ENCODE peak calls at places on chromosomes 5 and 9, in ten cellular contexts. W, Y, L, R, Z, D, A, P, Q and J are unnamed samples.

GRCh38 chr5:96177303-96177869 is 215.7 kb upstream of the ELL2 start:
- DNase-seq in W (no peak), Y (no peak), L (no peak), R (peak), Z (peak), D (no peak), A (peak), P (peak), Q (no peak), J (peak)

GRCh38 chr9:3251309-3251708 is 274.5 kb downstream of the RFX3 start:
- DNase-seq in W (no peak), Y (no peak), L (no peak), R (no peak), Z (no peak), D (no peak), A (no peak), P (no peak), Q (no peak), J (no peak)

GRCh38 chr5:133111299-133111698 is 59.5 kb downstream of the HSPA4 start:
- DNase-seq in W (peak), Y (peak), L (peak), R (peak), Z (peak), D (no peak), A (peak), P (peak), Q (peak), J (peak)

GRCh38 chr5:132472431-132472830 is 18.1 kb downstream of the IRF1 start:
- DNase-seq in W (peak), Y (peak), L (no peak), R (no peak), Z (no peak), D (no peak), A (no peak), P (no peak), Q (no peak), J (no peak)

GRCh38 chr5:135211083-135211790 is 177.2 kb upstream of the PITX1 start:
- DNase-seq in W (no peak), Y (no peak), L (peak), R (no peak), Z (peak), D (no peak), A (peak), P (no peak), Q (no peak), J (peak)

GRCh38 chr9:72443855-72444254 is 77.6 kb upstream of the TMC1 start:
- DNase-seq in W (no peak), Y (no peak), L (no peak), R (no peak), Z (no peak), D (no peak), A (no peak), P (no peak), Q (no peak), J (no peak)

GRCh38 chr5:172078726-172079345 is 72.4 kb upstream of the FBXW11 start:
- DNase-seq in W (no peak), Y (peak), L (peak), R (no peak), Z (no peak), D (no peak), A (no peak), P (peak), Q (no peak), J (no peak)

GRCh38 chr9:129125478-129125877 is 14.3 kb downstream of the PTPA start:
- DNase-seq in W (no peak), Y (no peak), L (no peak), R (peak), Z (peak), D (no peak), A (peak), P (no peak), Q (peak), J (no peak)

GRCh38 chr9:136138566-136138965 is 19.9 kb upstream of the TMEM250 start:
- DNase-seq in W (no peak), Y (no peak), L (no peak), R (peak), Z (no peak), D (no peak), A (no peak), P (no peak), Q (peak), J (no peak)

GRCh38 chr5:177372534-177372896 is 11.7 kb upstream of the SLC34A1 start:
- DNase-seq in W (no peak), Y (no peak), L (no peak), R (no peak), Z (no peak), D (no peak), A (no peak), P (no peak), Q (no peak), J (no peak)

GRCh38 chr9:18531127-18531526 is 57.2 kb downstream of the ADAMTSL1 start:
- DNase-seq in W (no peak), Y (no peak), L (no peak), R (peak), Z (peak), D (no peak), A (peak), P (no peak), Q (no peak), J (no peak)

GRCh38 chr9:105040462-105040861 is 112.5 kb upstream of the ABCA1 start:
- DNase-seq in W (no peak), Y (no peak), L (no peak), R (no peak), Z (no peak), D (no peak), A (no peak), P (no peak), Q (no peak), J (no peak)

GRCh38 chr5:174491761-174492350 is 232.5 kb upstream of the MSX2 start:
- DNase-seq in W (no peak), Y (no peak), L (no peak), R (no peak), Z (no peak), D (no peak), A (no peak), P (no peak), Q (no peak), J (no peak)

GRCh38 chr5:124544366-124545055 is 201.9 kb downstream of the ZNF608 start:
- DNase-seq in W (no peak), Y (no peak), L (no peak), R (peak), Z (no peak), D (no peak), A (peak), P (no peak), Q (peak), J (no peak)

GRCh38 chr5:134122530-134122929 is 8.0 kb downstream of the TCF7 start:
- DNase-seq in W (peak), Y (no peak), L (no peak), R (no peak), Z (no peak), D (no peak), A (no peak), P (no peak), Q (no peak), J (no peak)

GRCh38 chr5:179287071-179287470 is 58.2 kb downstream of the ADAMTS2 start:
- DNase-seq in W (peak), Y (peak), L (no peak), R (no peak), Z (no peak), D (no peak), A (no peak), P (peak), Q (no peak), J (no peak)

GRCh38 chr9:14352549-14352948 is 38.6 kb upstream of the NFIB start:
- DNase-seq in W (no peak), Y (no peak), L (no peak), R (no peak), Z (no peak), D (no peak), A (no peak), P (no peak), Q (no peak), J (no peak)

GRCh38 chr9:125522328-125522725 is 184.7 kb downstream of the MAPKAP1 start:
- DNase-seq in W (no peak), Y (no peak), L (no peak), R (peak), Z (peak), D (no peak), A (peak), P (no peak), Q (no peak), J (no peak)

GRCh38 chr5:64384761-64385160 is 121.1 kb upstream of the RGS7BP start:
- DNase-seq in W (no peak), Y (no peak), L (no peak), R (peak), Z (no peak), D (no peak), A (no peak), P (no peak), Q (peak), J (no peak)

GRCh38 chr5:36029914-36030313 is 36.8 kb downstream of the UGT3A2 start:
- DNase-seq in W (no peak), Y (no peak), L (no peak), R (no peak), Z (no peak), D (no peak), A (no peak), P (no peak), Q (no peak), J (no peak)

GRCh38 chr9:19522558-19522957 is 113.7 kb downstream of the ACER2 start:
- DNase-seq in W (no peak), Y (no peak), L (no peak), R (no peak), Z (no peak), D (no peak), A (no peak), P (no peak), Q (no peak), J (no peak)

GRCh38 chr5:59206132-59206581 is 623.3 kb downstream of the RAB3C start:
- DNase-seq in W (no peak), Y (no peak), L (no peak), R (peak), Z (peak), D (no peak), A (peak), P (no peak), Q (peak), J (no peak)

GRCh38 chr5:126503602-126504104 is 80.4 kb downstream of the GRAMD2B start:
- DNase-seq in W (no peak), Y (no peak), L (no peak), R (peak), Z (peak), D (no peak), A (peak), P (no peak), Q (peak), J (no peak)